ENCODE peak calls at places on chromosomes 6 and 20, in ten cellular contexts. L is CD8-positive, alpha-beta T cell; E is neural crest cell; V is sigmoid colon; S is glutamatergic neuron; C is adrenal gland; T is Calu3; M is fibroblast of pulmonary artery; P is BJ; B is GM13977. Y is an unnamed sample.

GRCh38 chr20:56590888-56591287 is 38.2 kb upstream of the TFAP2C start:
- DNase-seq in E (no peak), C (no peak), P (no peak), T (no peak), M (no peak), S (no peak), L (no peak), B (no peak), V (no peak), Y (no peak)

GRCh38 chr6:162560891-162561290 is 166.7 kb downstream of the PRKN start:
- DNase-seq in C (no peak), L (no peak), S (no peak), P (no peak), V (no peak), E (no peak), B (no peak), M (no peak), T (no peak), Y (no peak)

GRCh38 chr20:17650301-17650761 is 31.7 kb downstream of the RRBP1 start:
- DNase-seq in P (no peak), V (peak), E (no peak), M (no peak), T (no peak), B (no peak), C (no peak), S (no peak), L (no peak), Y (peak)

GRCh38 chr6:87730310-87730709 is 28.3 kb upstream of the AKIRIN2 start:
- DNase-seq in V (peak), P (no peak), C (peak), S (no peak), E (no peak), B (no peak), L (no peak), T (no peak), M (no peak), Y (no peak)

GRCh38 chr6:52417675-52418111 is 2.4 kb upstream of the EFHC1 start:
- DNase-seq in V (no peak), T (no peak), B (no peak), E (no peak), L (no peak), C (no peak), P (peak), S (no peak), M (peak), Y (no peak)

GRCh38 chr6:125314019-125314581 is 12.3 kb upstream of the HDDC2 start:
- DNase-seq in E (peak), C (peak), L (peak), S (peak), B (peak), V (peak), P (no peak), M (peak), T (peak), Y (peak)

GRCh38 chr6:28161410-28162079 is 19.9 kb downstream of the ZKSCAN8 start:
- DNase-seq in T (peak), S (peak), E (peak), B (peak), P (no peak), M (peak), V (peak), C (peak), L (peak), Y (peak)

GRCh38 chr20:40499416-40499815 is 189.6 kb downstream of the MAFB start:
- DNase-seq in L (no peak), V (no peak), S (no peak), E (no peak), T (no peak), M (no peak), C (no peak), B (no peak), P (no peak), Y (no peak)

GRCh38 chr6:25960689-25961088 is 1.9 kb upstream of the TRIM38 start:
- DNase-seq in M (no peak), E (no peak), S (no peak), B (no peak), T (no peak), V (no peak), L (no peak), C (no peak), P (no peak), Y (no peak)

GRCh38 chr20:5401277-5401676 is 84.5 kb upstream of the PROKR2 start:
- DNase-seq in V (no peak), L (no peak), S (no peak), M (no peak), B (no peak), T (no peak), E (no peak), P (no peak), C (no peak), Y (no peak)

GRCh38 chr20:5400164-5400762 is 83.5 kb upstream of the PROKR2 start:
- DNase-seq in C (no peak), V (no peak), P (no peak), T (peak), L (no peak), E (peak), S (no peak), M (peak), B (no peak), Y (no peak)

GRCh38 chr20:5397418-5397817 is 80.7 kb upstream of the PROKR2 start:
- DNase-seq in B (no peak), T (peak), L (no peak), V (no peak), M (no peak), P (no peak), E (no peak), C (no peak), S (no peak), Y (no peak)

DNA sequence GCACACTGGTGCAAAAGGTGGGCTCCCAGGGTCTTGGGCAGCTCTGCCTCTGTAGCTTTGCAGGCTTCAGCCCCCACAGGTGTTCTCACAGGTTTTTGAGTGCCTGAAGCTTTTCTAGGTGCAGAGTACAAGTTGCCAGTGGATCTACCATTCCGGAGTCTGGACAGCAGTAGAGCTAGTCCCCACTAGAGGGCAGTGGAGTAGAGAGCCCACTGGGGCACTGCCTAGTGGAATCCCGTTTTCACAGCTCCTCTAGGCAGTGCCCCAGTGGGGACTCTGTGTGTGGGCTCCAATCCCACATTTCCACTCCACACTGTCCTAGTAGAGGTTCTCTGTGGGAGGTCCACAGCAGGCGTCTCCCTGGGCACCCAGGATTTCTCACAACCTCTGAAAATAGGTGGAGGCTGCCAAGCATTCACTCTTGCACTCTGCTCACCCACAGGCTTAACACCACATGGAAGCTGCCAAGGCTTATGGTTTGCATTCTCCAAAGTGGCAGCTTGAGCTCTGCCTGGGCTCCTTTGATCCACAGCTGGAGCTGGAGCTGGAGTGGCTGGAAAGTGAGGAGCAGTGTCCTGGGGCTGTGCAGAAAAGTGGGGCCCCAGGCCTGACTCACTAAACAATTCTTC is 86.3 kb upstream of the PROKR2 start:
- DNase-seq in L (no peak), M (peak), C (no peak), T (peak), P (no peak), V (no peak), E (peak), S (peak), B (peak), Y (no peak)
- TF ChIP-seq CTCF in L (no peak), M (peak), C (no peak), T (no peak), P (peak), V (no peak), E (peak), S (peak), B (peak), Y (peak)

GRCh38 chr6:97726378-97726777 is 443.4 kb upstream of the MMS22L start:
- DNase-seq in S (peak), M (no peak), B (no peak), L (no peak), T (no peak), C (no peak), E (no peak), V (no peak), P (no peak), Y (no peak)
- TF ChIP-seq CTCF in S (no peak), M (no peak), B (no peak), L (no peak), T (no peak), C (no peak), E (peak), V (no peak), P (no peak), Y (no peak)

DNA sequence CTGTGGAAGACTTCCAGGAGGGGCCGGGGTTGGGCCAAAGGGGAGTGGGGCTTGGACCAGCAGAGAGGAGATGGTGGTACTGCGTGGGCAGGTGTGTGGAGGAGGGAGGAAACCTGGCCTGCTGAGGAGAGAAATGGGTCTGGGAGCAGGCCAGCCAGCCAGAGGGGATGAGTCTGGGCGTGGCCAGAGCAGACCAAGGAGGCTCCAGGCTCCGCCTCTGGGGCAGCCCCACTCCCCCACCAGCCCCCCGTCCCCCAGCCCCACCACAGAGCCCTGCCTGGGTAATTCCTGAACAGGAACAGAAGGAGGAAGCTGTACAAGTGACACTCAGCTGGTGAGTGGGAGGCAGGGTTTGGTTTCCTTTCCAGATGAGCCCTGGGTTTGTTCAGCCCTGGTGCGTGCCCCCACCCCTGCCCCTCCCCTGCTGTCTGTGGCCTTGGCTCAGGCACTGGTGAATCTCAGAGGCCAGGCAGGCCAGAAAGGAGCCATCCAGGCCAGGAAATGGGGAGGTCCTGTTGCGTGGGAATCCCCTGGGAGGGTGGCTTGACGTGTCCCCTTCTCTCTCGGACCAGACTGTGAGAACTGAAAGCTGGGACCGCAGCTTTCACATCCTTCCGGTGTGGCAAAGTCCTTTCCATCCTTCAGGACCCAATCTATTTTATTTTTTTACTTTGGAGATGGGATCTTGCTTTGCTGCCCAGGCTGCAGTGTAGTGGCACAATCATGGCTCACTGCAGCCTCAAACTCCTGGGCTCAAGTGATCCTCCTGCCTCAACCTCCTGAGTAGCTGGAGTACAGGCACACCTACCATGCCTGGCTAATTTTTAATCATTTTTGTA is 9.4 kb upstream of the SRC start:
- DNase-seq in S (no peak), L (peak), M (peak), P (no peak), V (peak), E (no peak), C (peak), B (peak), T (no peak), Y (no peak)
- TF ChIP-seq CTCF in S (no peak), L (no peak), M (no peak), P (no peak), V (no peak), E (no peak), C (no peak), B (no peak), T (no peak), Y (no peak)

GRCh38 chr6:89268776-89269175 is 46.3 kb downstream of the GABRR2 start:
- DNase-seq in P (no peak), M (no peak), S (no peak), L (no peak), C (no peak), T (no peak), V (no peak), B (no peak), E (no peak), Y (no peak)

GRCh38 chr6:89267918-89268317 is 47.2 kb downstream of the GABRR2 start:
- DNase-seq in B (no peak), C (no peak), S (no peak), L (no peak), E (no peak), P (no peak), T (no peak), M (no peak), V (no peak), Y (no peak)

GRCh38 chr6:89260832-89261231 is 43.7 kb upstream of the GABRR1 start:
- DNase-seq in S (no peak), B (no peak), V (no peak), L (no peak), M (peak), C (peak), E (no peak), T (no peak), P (no peak), Y (no peak)

GRCh38 chr6:89260310-89260709 is 43.2 kb upstream of the GABRR1 start:
- DNase-seq in P (no peak), S (no peak), M (no peak), B (no peak), V (no peak), C (no peak), L (no peak), T (no peak), E (no peak), Y (no peak)

GRCh38 chr6:89264296-89264695 is 47.1 kb upstream of the GABRR1 start:
- DNase-seq in B (no peak), S (no peak), E (no peak), T (no peak), M (no peak), L (no peak), V (no peak), P (no peak), C (no peak), Y (no peak)
- TF ChIP-seq CTCF in B (no peak), S (no peak), E (no peak), T (no peak), M (no peak), L (no peak), V (no peak), P (no peak), C (no peak), Y (no peak)

GRCh38 chr6:116941727-116942126 is 64.7 kb downstream of the RFX6 start:
- DNase-seq in S (no peak), V (no peak), P (no peak), E (no peak), T (no peak), L (no peak), M (no peak), B (no peak), C (no peak), Y (no peak)
- TF ChIP-seq CTCF in S (no peak), V (no peak), P (no peak), E (no peak), T (no peak), L (no peak), M (no peak), B (no peak), C (no peak), Y (no peak)

GRCh38 chr20:2521369-2522305 is 12.9 kb upstream of the ZNF343 start:
- DNase-seq in B (peak), T (peak), L (peak), M (peak), C (no peak), P (no peak), S (peak), V (no peak), E (peak), Y (peak)
- TF ChIP-seq CTCF in B (peak), T (peak), L (peak), M (peak), C (peak), P (peak), S (peak), V (peak), E (peak), Y (peak)

GRCh38 chr6:129663531-129663930 is 46.4 kb downstream of the ARHGAP18 start:
- DNase-seq in B (no peak), V (no peak), T (no peak), P (no peak), C (no peak), L (no peak), E (no peak), M (no peak), S (no peak), Y (no peak)
- TF ChIP-seq CTCF in B (no peak), V (no peak), T (no peak), P (no peak), C (no peak), L (no peak), E (no peak), M (no peak), S (no peak), Y (no peak)